ENCODE peak calls at places on chromosomes 5 and 9, in ten cellular contexts. K, X, E, T, M, N, D, W, I and Q are unnamed samples.

GRCh38 chr5:61275841-61276240 is 56.2 kb upstream of the ZSWIM6 start:
- DNase-seq in K (no peak), X (peak), E (peak), T (no peak), M (peak), N (peak), D (no peak), W (peak), I (peak), Q (no peak)

GRCh38 chr5:180640301-180640764 is 9.1 kb downstream of the FLT4 start:
- DNase-seq in K (peak), X (peak), E (peak), T (no peak), M (no peak), N (no peak), D (no peak), W (no peak), I (no peak), Q (no peak)

GRCh38 chr5:57779383-57780223 is 297.0 kb upstream of the ACTBL2 start:
- DNase-seq in K (peak), X (peak), E (peak), T (peak), M (peak), N (peak), D (peak), W (peak), I (peak), Q (no peak)

GRCh38 chr5:52269853-52270252 is 517.9 kb upstream of the ITGA1 start:
- DNase-seq in K (no peak), X (no peak), E (no peak), T (no peak), M (no peak), N (peak), D (peak), W (no peak), I (no peak), Q (no peak)

GRCh38 chr5:163248333-163248732 is 189.1 kb upstream of the CCNG1 start:
- DNase-seq in K (no peak), X (no peak), E (no peak), T (no peak), M (peak), N (no peak), D (no peak), W (no peak), I (no peak), Q (no peak)

GRCh38 chr9:136544549-136545064 is 1.2 kb downstream of the NOTCH1 start:
- DNase-seq in K (peak), X (peak), E (peak), T (no peak), M (no peak), N (peak), D (peak), W (no peak), I (no peak), Q (no peak)

GRCh38 chr5:14464661-14465060 is 116.9 kb upstream of the OTULINL start:
- DNase-seq in K (no peak), X (no peak), E (no peak), T (no peak), M (no peak), N (no peak), D (no peak), W (no peak), I (no peak), Q (no peak)

GRCh38 chr5:146540421-146540820 is 24.4 kb upstream of the GPR151 start:
- DNase-seq in K (no peak), X (no peak), E (no peak), T (no peak), M (no peak), N (peak), D (no peak), W (peak), I (no peak), Q (peak)

GRCh38 chr9:22117511-22118388 is 108.6 kb upstream of the CDKN2B start:
- DNase-seq in K (peak), X (peak), E (no peak), T (no peak), M (peak), N (peak), D (no peak), W (peak), I (no peak), Q (no peak)

GRCh38 chr5:73322453-73323076 is 126.0 kb downstream of the FOXD1 start:
- DNase-seq in K (no peak), X (no peak), E (no peak), T (no peak), M (no peak), N (no peak), D (no peak), W (no peak), I (no peak), Q (no peak)

GRCh38 chr5:14138608-14139540 is 4.3 kb upstream of the TRIO start:
- DNase-seq in K (no peak), X (no peak), E (no peak), T (no peak), M (no peak), N (no peak), D (no peak), W (no peak), I (no peak), Q (no peak)

GRCh38 chr5:97542469-97542868 is 359.4 kb upstream of the RIOK2 start:
- DNase-seq in K (no peak), X (no peak), E (no peak), T (no peak), M (no peak), N (no peak), D (no peak), W (no peak), I (no peak), Q (no peak)

GRCh38 chr9:126708178-126708577 is 94.5 kb downstream of the LMX1B start:
- DNase-seq in K (no peak), X (peak), E (no peak), T (no peak), M (no peak), N (no peak), D (no peak), W (no peak), I (no peak), Q (no peak)

GRCh38 chr9:16619341-16619740 is 251.1 kb downstream of the BNC2 start:
- DNase-seq in K (no peak), X (no peak), E (no peak), T (no peak), M (peak), N (peak), D (peak), W (peak), I (no peak), Q (no peak)

GRCh38 chr5:159773062-159773924 is 143.0 kb upstream of the ADRA1B start:
- DNase-seq in K (peak), X (peak), E (peak), T (no peak), M (peak), N (peak), D (no peak), W (peak), I (no peak), Q (peak)

GRCh38 chr5:72177538-72177937 is 70.3 kb downstream of the MAP1B start:
- DNase-seq in K (no peak), X (no peak), E (no peak), T (no peak), M (no peak), N (no peak), D (no peak), W (no peak), I (no peak), Q (no peak)

GRCh38 chr9:120369608-120370220 is 210.3 kb downstream of the CDK5RAP2 start:
- DNase-seq in K (no peak), X (peak), E (no peak), T (no peak), M (peak), N (peak), D (no peak), W (peak), I (no peak), Q (no peak)

GRCh38 chr5:33936004-33936380 is 194 bp upstream of the RXFP3 start:
- DNase-seq in K (peak), X (no peak), E (peak), T (peak), M (peak), N (peak), D (peak), W (peak), I (no peak), Q (no peak)

GRCh38 chr5:40481226-40481625 is 198.5 kb upstream of the PTGER4 start:
- DNase-seq in K (no peak), X (no peak), E (no peak), T (no peak), M (no peak), N (no peak), D (no peak), W (peak), I (no peak), Q (no peak)

GRCh38 chr9:34578241-34579096 is 11.1 kb downstream of the CNTFR start:
- DNase-seq in K (no peak), X (no peak), E (no peak), T (no peak), M (peak), N (peak), D (no peak), W (peak), I (no peak), Q (no peak)

DNA sequence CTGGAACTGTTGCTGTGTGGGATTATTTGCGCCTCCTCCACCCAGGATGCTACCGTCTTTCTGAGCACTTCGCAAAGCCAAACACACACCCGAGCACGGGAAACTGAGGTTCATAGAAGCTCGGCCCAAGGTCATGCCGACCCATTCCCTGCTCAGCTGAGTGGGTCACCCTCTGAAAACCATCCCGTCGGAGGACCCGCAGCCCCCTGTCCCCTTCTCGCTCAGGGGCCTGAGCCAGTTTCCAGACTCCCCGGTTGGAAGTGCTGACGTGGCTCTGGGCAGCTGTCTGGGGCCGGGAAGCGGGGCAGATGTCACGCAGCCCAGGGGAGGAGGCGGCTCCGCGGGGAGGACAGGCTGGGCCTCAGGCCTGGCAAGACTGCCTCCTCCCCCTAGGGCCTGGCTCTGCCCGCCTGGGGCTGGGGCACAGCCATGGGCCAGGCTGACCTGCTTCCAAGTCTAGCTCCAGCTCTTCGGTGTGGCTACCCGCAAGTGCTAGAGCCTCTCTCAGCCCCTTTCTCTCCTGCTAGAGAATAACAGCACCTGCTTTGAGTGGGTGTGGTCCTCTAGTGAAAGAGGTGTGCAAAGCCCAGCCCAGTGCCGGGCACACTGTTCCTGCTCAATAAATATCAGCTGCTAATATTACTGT is 9.9 kb upstream of the CXXC5 start:
- DNase-seq in K (peak), X (peak), E (peak), T (no peak), M (peak), N (peak), D (no peak), W (peak), I (no peak), Q (no peak)
- H3K4me3 ChIP-seq in K (peak), X (peak), E (peak), T (peak), M (peak), N (peak), D (peak), W (no peak), I (peak), Q (peak)

DNA sequence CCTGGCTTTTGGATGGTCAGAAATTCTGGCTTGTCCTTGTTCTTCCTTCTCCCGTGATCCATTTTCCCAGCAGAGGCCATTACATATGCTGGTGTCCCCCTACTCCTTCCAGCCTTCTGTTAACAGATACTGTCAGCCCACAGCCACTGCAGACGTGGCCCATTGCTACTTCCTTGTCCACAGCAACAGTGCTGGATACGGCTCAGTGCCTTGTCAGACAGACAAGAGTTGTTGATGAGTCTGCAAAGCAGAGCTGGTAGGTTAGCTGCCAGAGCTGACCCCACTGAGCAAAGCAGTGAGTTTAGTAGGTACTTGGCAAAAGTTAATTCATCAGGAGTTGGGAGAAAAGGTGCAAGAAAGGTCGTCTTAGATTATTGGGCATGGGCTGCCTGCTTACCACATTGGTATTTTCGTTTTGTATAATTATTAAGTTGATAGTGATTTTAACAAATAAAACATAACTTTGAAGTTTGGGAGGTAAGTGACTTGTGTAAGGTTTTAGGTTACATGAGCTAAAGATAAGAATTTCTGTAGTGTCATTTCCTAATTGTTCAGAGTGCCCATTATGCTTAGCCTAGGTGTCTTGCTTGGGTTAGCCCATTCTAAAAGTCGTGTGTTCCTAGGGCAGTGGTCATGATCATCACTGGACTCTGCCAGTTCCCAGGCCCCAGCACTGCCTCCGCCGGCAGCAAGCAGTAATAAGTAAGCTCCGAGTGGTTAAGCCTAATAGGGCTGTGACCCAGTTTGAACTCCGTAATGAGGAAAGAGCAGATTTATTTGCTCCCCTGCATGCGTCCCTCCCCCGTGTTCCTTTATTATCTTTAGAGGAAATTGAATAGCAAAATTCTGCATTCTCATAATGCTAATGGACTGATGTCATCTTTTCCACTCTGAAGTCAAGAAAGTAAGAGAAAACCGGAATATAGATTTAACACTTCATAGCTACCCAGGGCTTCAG is 292.0 kb downstream of the FANCC start:
- DNase-seq in K (peak), X (peak), E (peak), T (no peak), M (peak), N (peak), D (peak), W (peak), I (no peak), Q (peak)
- H3K4me3 ChIP-seq in K (no peak), X (no peak), E (no peak), T (no peak), M (peak), N (no peak), D (no peak), W (no peak), I (no peak), Q (no peak)

GRCh38 chr5:175388531-175388930 is 55.5 kb downstream of the DRD1 start:
- DNase-seq in K (no peak), X (no peak), E (no peak), T (no peak), M (no peak), N (no peak), D (no peak), W (no peak), I (no peak), Q (no peak)
- H3K4me3 ChIP-seq in K (no peak), X (no peak), E (no peak), T (no peak), M (no peak), N (no peak), D (no peak), W (no peak), I (no peak), Q (no peak)

GRCh38 chr9:113594484-113595299 is 131.2 kb downstream of the RGS3 start:
- DNase-seq in K (no peak), X (no peak), E (no peak), T (no peak), M (no peak), N (peak), D (no peak), W (no peak), I (no peak), Q (no peak)

GRCh38 chr9:113598451-113598850 is 134.9 kb downstream of the RGS3 start:
- DNase-seq in K (no peak), X (no peak), E (no peak), T (no peak), M (no peak), N (peak), D (no peak), W (no peak), I (no peak), Q (no peak)

GRCh38 chr9:113597390-113598241 is 134.1 kb downstream of the RGS3 start:
- DNase-seq in K (no peak), X (no peak), E (no peak), T (no peak), M (no peak), N (no peak), D (no peak), W (no peak), I (no peak), Q (no peak)

GRCh38 chr9:113598883-113599282 is 135.4 kb downstream of the RGS3 start:
- DNase-seq in K (no peak), X (no peak), E (no peak), T (no peak), M (no peak), N (peak), D (no peak), W (no peak), I (no peak), Q (no peak)

GRCh38 chr9:113596616-113597320 is 133.2 kb downstream of the RGS3 start:
- DNase-seq in K (no peak), X (no peak), E (no peak), T (no peak), M (no peak), N (no peak), D (no peak), W (no peak), I (no peak), Q (no peak)
- H3K4me3 ChIP-seq in K (no peak), X (no peak), E (peak), T (no peak), M (peak), N (no peak), D (no peak), W (no peak), I (peak), Q (no peak)

DNA sequence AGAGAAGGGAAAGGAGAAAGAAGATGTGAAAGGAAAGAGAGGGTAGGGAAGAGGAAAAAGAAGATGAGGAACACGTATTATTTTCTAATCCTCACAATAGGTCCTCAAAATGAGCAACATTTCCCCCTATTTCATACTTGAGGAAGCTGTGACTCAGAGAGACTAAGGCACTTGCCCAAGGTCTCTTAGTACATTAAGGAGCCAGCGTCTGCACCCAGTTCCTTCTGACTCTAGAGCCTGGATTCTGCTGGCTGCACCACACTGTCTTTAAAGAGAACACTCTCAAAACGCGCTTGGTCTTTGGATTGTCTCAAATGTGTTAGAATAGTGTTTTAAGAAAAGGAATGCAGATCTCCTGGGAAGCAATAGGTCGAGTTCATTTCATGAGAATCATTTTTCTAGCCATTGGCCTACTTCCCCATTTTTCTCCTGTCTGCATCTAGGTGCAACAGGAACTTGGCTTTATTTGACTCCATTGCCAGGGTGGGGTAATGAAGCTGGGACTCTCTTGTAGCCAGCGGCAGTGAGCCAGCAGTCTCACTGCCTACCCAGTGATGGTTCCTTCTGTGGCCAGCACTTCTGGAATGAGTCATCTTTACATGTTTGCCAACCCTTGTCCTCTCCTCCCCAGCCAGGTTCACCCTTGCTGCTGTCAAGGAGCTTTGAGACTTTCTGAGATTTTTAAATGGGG is 82.6 kb downstream of the DOCK8 start:
- DNase-seq in K (peak), X (peak), E (peak), T (no peak), M (no peak), N (no peak), D (no peak), W (no peak), I (no peak), Q (no peak)
- H3K4me3 ChIP-seq in K (no peak), X (no peak), E (no peak), T (no peak), M (no peak), N (no peak), D (no peak), W (no peak), I (no peak), Q (no peak)

DNA sequence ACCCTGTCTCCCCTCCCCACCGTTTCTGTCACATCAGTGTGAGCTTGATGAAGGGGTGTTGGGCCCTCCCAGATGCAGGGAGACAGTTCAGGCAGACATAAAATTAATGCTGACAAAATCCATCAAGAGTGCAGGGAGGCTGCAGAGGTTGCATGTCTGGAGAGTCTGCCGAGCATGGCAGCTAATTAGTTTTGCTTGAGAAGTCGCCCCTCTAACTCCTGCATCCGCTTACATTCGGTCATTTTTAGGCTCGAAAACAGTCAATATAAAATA is 44.9 kb downstream of the GALNT12 start:
- DNase-seq in K (no peak), X (no peak), E (no peak), T (no peak), M (no peak), N (no peak), D (no peak), W (no peak), I (no peak), Q (no peak)
- H3K4me3 ChIP-seq in K (no peak), X (no peak), E (no peak), T (no peak), M (no peak), N (no peak), D (no peak), W (no peak), I (no peak), Q (no peak)

GRCh38 chr5:169169786-169170185 is 131.2 kb downstream of the SLIT3 start:
- DNase-seq in K (no peak), X (no peak), E (no peak), T (no peak), M (no peak), N (no peak), D (no peak), W (no peak), I (no peak), Q (no peak)
- H3K4me3 ChIP-seq in K (no peak), X (no peak), E (no peak), T (no peak), M (no peak), N (no peak), D (no peak), W (no peak), I (no peak), Q (no peak)

GRCh38 chr9:3177362-3177761 is 333.5 kb upstream of the PUM3 start:
- DNase-seq in K (peak), X (no peak), E (no peak), T (no peak), M (no peak), N (no peak), D (no peak), W (no peak), I (no peak), Q (no peak)

GRCh38 chr9:3179716-3180115 is 335.8 kb upstream of the PUM3 start:
- DNase-seq in K (no peak), X (no peak), E (no peak), T (no peak), M (peak), N (no peak), D (no peak), W (no peak), I (no peak), Q (no peak)

GRCh38 chr9:3177921-3178320 is 334.0 kb upstream of the PUM3 start:
- DNase-seq in K (no peak), X (no peak), E (no peak), T (no peak), M (peak), N (no peak), D (no peak), W (no peak), I (no peak), Q (peak)

GRCh38 chr9:3180696-3181048 is 336.8 kb upstream of the PUM3 start:
- DNase-seq in K (no peak), X (no peak), E (no peak), T (no peak), M (no peak), N (no peak), D (no peak), W (no peak), I (no peak), Q (no peak)

GRCh38 chr9:3181049-3181953 is 337.4 kb upstream of the PUM3 start:
- DNase-seq in K (peak), X (no peak), E (no peak), T (peak), M (peak), N (peak), D (peak), W (no peak), I (no peak), Q (no peak)
- H3K4me3 ChIP-seq in K (peak), X (peak), E (peak), T (peak), M (peak), N (no peak), D (peak), W (no peak), I (peak), Q (peak)

GRCh38 chr9:13651969-13652663 is 372.6 kb upstream of the MPDZ start:
- DNase-seq in K (no peak), X (no peak), E (peak), T (no peak), M (peak), N (no peak), D (no peak), W (no peak), I (no peak), Q (no peak)
- H3K4me3 ChIP-seq in K (no peak), X (no peak), E (no peak), T (no peak), M (no peak), N (no peak), D (no peak), W (no peak), I (no peak), Q (no peak)